ENCODE peak calls at places on chromosome 11, in nine cellular contexts. S is suprapubic skin, T is tibial nerve, K is uterus, N is K562, M is ovary, F is body of pancreas, U is IMR-90, W is GM12892. R is an unnamed sample.

GRCh38 chr11:118953265-118953664 is 2.8 kb upstream of the UPK2 start:
- DNase-seq in S (no peak), T (no peak), K (no peak), N (peak), M (no peak), F (no peak), U (peak), W (no peak), R (no peak)

GRCh38 chr11:105357764-105358163 is 218.2 kb upstream of the CARD18 start:
- DNase-seq in S (no peak), T (no peak), K (no peak), N (no peak), M (no peak), F (no peak), U (peak), W (no peak), R (no peak)

GRCh38 chr11:42536961-42537360 is 774.8 kb upstream of the API5 start:
- DNase-seq in S (no peak), T (no peak), K (no peak), N (no peak), M (no peak), F (no peak), U (no peak), W (no peak), R (no peak)

GRCh38 chr11:87239001-87239400 is 201.3 kb downstream of the TMEM135 start:
- DNase-seq in S (no peak), T (no peak), K (no peak), N (no peak), M (no peak), F (no peak), U (no peak), W (no peak), R (no peak)

GRCh38 chr11:120569903-120570302 is 58.4 kb downstream of the GRIK4 start:
- DNase-seq in S (peak), T (no peak), K (no peak), N (no peak), M (no peak), F (no peak), U (no peak), W (no peak), R (no peak)

GRCh38 chr11:34499719-34500505 is 13.7 kb downstream of the ELF5 start:
- DNase-seq in S (no peak), T (no peak), K (no peak), N (no peak), M (no peak), F (no peak), U (no peak), W (no peak), R (no peak)

GRCh38 chr11:113817162-113817561 is 37.6 kb downstream of the CLDN25 start:
- DNase-seq in S (no peak), T (no peak), K (no peak), N (no peak), M (no peak), F (no peak), U (peak), W (no peak), R (no peak)

GRCh38 chr11:65181569-65182257 is at the start of gene CAPN1:
- DNase-seq in S (peak), T (peak), K (peak), N (peak), M (peak), F (peak), U (peak), W (peak), R (peak)

GRCh38 chr11:22670803-22671202 is 4.4 kb downstream of the GAS2 start:
- DNase-seq in S (no peak), T (no peak), K (no peak), N (no peak), M (no peak), F (no peak), U (peak), W (no peak), R (no peak)

GRCh38 chr11:2445107-2445947 is 519 bp downstream of the KCNQ1 start:
- DNase-seq in S (peak), T (no peak), K (no peak), N (no peak), M (no peak), F (peak), U (no peak), W (no peak), R (peak)

GRCh38 chr11:12376259-12376971 is 956 bp upstream of the PARVA start:
- DNase-seq in S (no peak), T (peak), K (peak), N (no peak), M (peak), F (peak), U (peak), W (no peak), R (no peak)

GRCh38 chr11:12029738-12030363 is 21.4 kb upstream of the DKK3 start:
- DNase-seq in S (no peak), T (no peak), K (no peak), N (no peak), M (no peak), F (no peak), U (peak), W (no peak), R (no peak)

GRCh38 chr11:19398772-19399542 is 158.2 kb upstream of the E2F8 start:
- DNase-seq in S (no peak), T (peak), K (peak), N (no peak), M (peak), F (peak), U (peak), W (no peak), R (no peak)

GRCh38 chr11:20443596-20443995 is 56.1 kb downstream of the PRMT3 start:
- DNase-seq in S (no peak), T (no peak), K (no peak), N (peak), M (no peak), F (no peak), U (peak), W (no peak), R (no peak)

GRCh38 chr11:33028537-33028914 is 10.8 kb upstream of the TCP11L1 start:
- DNase-seq in S (no peak), T (no peak), K (no peak), N (no peak), M (no peak), F (no peak), U (no peak), W (no peak), R (no peak)

GRCh38 chr11:92306966-92307504 is 82.4 kb downstream of the FAT3 start:
- DNase-seq in S (no peak), T (no peak), K (no peak), N (no peak), M (no peak), F (no peak), U (no peak), W (no peak), R (no peak)

GRCh38 chr11:122138759-122139594 is 23.0 kb upstream of the BLID start:
- DNase-seq in S (no peak), T (no peak), K (no peak), N (no peak), M (no peak), F (no peak), U (peak), W (no peak), R (no peak)

GRCh38 chr11:7977251-7977917 is 9.8 kb upstream of the EIF3F start:
- DNase-seq in S (no peak), T (no peak), K (no peak), N (no peak), M (no peak), F (no peak), U (peak), W (no peak), R (no peak)

GRCh38 chr11:45885274-45885920 is at the start of gene MAPK8IP1:
- DNase-seq in S (no peak), T (peak), K (no peak), N (peak), M (peak), F (peak), U (no peak), W (peak), R (peak)

GRCh38 chr11:8040261-8040920 is 40.6 kb upstream of the TUB start:
- DNase-seq in S (peak), T (no peak), K (no peak), N (no peak), M (peak), F (no peak), U (no peak), W (no peak), R (peak)

GRCh38 chr11:46338988-46339666 is 8.1 kb upstream of the DGKZ start:
- DNase-seq in S (no peak), T (no peak), K (no peak), N (no peak), M (no peak), F (no peak), U (no peak), W (no peak), R (no peak)

GRCh38 chr11:9250139-9250582 is 15.0 kb downstream of the DENND5A start:
- DNase-seq in S (no peak), T (no peak), K (no peak), N (peak), M (no peak), F (no peak), U (no peak), W (peak), R (no peak)

GRCh38 chr11:16986434-16987204 is 27.6 kb downstream of the PLEKHA7 start:
- DNase-seq in S (no peak), T (no peak), K (peak), N (no peak), M (peak), F (peak), U (no peak), W (peak), R (no peak)

GRCh38 chr11:115990004-115990447 is 485.8 kb upstream of the CADM1 start:
- DNase-seq in S (no peak), T (no peak), K (no peak), N (peak), M (no peak), F (no peak), U (no peak), W (peak), R (peak)

GRCh38 chr11:128667873-128668272 is 26.0 kb upstream of the FLI1 start:
- DNase-seq in S (no peak), T (no peak), K (no peak), N (no peak), M (no peak), F (no peak), U (peak), W (no peak), R (no peak)

DNA sequence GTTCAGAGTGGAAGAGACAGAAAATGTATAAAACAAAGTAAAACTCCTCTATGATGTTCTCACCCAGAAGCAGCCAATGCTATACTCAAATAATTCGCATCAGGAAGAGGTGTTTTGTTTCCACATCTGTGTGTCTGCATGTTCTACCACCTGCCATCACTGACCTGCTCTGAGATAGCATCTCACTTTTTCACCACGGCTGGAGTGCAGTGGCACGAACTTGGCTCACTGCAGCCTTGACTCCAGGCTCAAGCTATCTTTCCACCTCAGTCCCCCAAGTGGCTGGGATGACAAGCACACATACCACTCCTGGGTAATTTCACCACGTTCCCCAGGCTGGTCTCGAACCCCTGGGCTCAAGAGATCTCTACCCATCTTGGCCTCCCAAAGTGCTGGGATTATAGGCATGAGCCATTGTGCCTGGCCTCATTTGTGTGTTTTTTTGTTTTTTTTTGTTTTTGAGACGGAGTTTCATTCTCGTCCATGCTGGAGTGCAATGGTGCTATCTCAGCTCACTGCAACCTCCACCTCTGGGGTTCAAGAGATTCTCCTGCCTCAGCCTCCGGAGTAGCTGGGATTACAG is 14.4 kb downstream of the TALDO1 start:
- DNase-seq in S (no peak), T (no peak), K (no peak), N (no peak), M (no peak), F (no peak), U (no peak), W (no peak), R (no peak)
- TF ChIP-seq POLR2A in S (no peak), T (no peak), K (no peak), N (peak), M (no peak), F (no peak), U (no peak), W (no peak), R (no peak)

DNA sequence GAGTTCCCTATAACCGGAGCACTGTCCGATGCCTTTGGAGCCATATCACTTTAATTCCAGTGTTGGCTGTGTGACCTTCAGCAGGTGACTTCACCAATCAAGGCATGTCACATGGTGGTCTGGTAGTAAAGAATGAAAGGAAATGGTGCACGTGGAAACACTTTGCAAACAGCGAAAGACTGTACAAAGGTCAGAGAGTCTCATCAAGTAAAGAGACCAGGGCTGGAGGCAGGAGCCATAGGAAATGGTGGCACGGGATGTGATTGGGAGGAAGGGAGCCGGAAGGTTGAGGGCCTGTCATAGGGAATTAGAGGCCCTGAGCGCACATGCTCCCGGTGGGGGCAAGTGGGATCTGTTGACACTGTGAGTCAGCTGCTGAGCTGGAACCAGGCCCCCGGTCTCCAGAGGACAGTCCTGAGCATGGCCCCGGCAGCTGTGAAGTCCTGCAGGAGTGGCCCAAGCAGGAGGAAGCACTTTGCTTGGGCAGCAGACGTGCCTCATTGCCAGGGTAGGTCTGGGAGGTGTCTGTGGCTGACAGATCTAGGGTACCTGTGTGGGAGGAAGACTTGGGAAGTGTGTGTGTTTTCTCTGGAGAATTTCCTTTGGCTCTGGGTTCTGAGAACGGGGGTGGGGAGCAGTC is 2.0 kb downstream of the DAGLA start:
- DNase-seq in S (no peak), T (no peak), K (no peak), N (no peak), M (no peak), F (peak), U (no peak), W (no peak), R (no peak)
- TF ChIP-seq POLR2A in S (no peak), T (no peak), K (no peak), N (no peak), M (no peak), F (no peak), U (no peak), W (no peak), R (no peak)

GRCh38 chr11:76781861-76782500 is 1.2 kb upstream of the TSKU start:
- DNase-seq in S (no peak), T (no peak), K (no peak), N (no peak), M (no peak), F (no peak), U (no peak), W (no peak), R (no peak)

GRCh38 chr11:76785513-76785912 is 2.4 kb downstream of the TSKU start:
- DNase-seq in S (no peak), T (no peak), K (no peak), N (no peak), M (no peak), F (no peak), U (no peak), W (no peak), R (no peak)

GRCh38 chr11:76782526-76783293 is 446 bp upstream of the TSKU start:
- DNase-seq in S (peak), T (peak), K (peak), N (peak), M (peak), F (peak), U (peak), W (peak), R (peak)

GRCh38 chr11:76783901-76784813 is 1.0 kb downstream of the TSKU start:
- DNase-seq in S (peak), T (no peak), K (peak), N (peak), M (peak), F (peak), U (peak), W (no peak), R (peak)

GRCh38 chr11:76783294-76783900 is at the start of gene TSKU:
- DNase-seq in S (no peak), T (no peak), K (peak), N (no peak), M (no peak), F (no peak), U (no peak), W (no peak), R (no peak)
- TF ChIP-seq POLR2A in S (no peak), T (peak), K (no peak), N (no peak), M (no peak), F (peak), U (peak), W (no peak), R (peak)

GRCh38 chr11:130211781-130212401 is 52.3 kb downstream of the ST14 start:
- DNase-seq in S (peak), T (no peak), K (no peak), N (no peak), M (peak), F (peak), U (no peak), W (no peak), R (no peak)
- TF ChIP-seq POLR2A in S (no peak), T (no peak), K (no peak), N (no peak), M (no peak), F (no peak), U (no peak), W (no peak), R (no peak)

GRCh38 chr11:15969701-15970329 is 386.5 kb downstream of the SOX6 start:
- DNase-seq in S (no peak), T (no peak), K (no peak), N (no peak), M (no peak), F (no peak), U (peak), W (no peak), R (no peak)

GRCh38 chr11:15967966-15968365 is 388.4 kb downstream of the SOX6 start:
- DNase-seq in S (no peak), T (no peak), K (no peak), N (no peak), M (no peak), F (no peak), U (peak), W (no peak), R (no peak)

GRCh38 chr11:15968461-15969130 is 387.8 kb downstream of the SOX6 start:
- DNase-seq in S (no peak), T (no peak), K (no peak), N (no peak), M (no peak), F (no peak), U (no peak), W (no peak), R (no peak)

GRCh38 chr11:15970506-15971214 is 385.7 kb downstream of the SOX6 start:
- DNase-seq in S (no peak), T (no peak), K (no peak), N (peak), M (no peak), F (no peak), U (no peak), W (no peak), R (no peak)

DNA sequence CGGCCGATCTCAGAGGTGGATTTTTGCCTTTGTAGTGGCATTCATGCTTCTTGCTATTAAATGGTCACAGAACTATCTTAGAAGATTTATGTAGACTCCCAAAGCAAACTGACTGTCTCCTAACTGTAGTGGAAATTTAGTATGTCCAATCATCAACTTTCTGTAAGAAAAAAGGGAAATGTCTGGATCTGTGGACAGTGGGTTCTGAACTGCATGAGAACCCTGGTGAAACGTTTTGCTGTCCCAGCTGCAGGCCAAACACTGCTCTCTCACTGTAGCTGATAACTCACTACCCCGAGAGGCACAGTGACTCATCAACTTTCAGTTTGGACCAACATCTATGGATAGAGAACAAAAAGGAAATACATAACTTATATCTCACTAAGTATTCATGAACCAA is 387.1 kb downstream of the SOX6 start:
- DNase-seq in S (no peak), T (peak), K (peak), N (peak), M (peak), F (peak), U (peak), W (no peak), R (no peak)
- TF ChIP-seq POLR2A in S (no peak), T (no peak), K (no peak), N (peak), M (no peak), F (no peak), U (no peak), W (no peak), R (peak)

GRCh38 chr11:95790123-95790932 is at the start of gene CEP57:
- DNase-seq in S (peak), T (peak), K (peak), N (peak), M (peak), F (peak), U (peak), W (peak), R (peak)
- TF ChIP-seq POLR2A in S (peak), T (peak), K (peak), N (peak), M (peak), F (peak), U (peak), W (no peak), R (peak)

GRCh38 chr11:110711776-110712642 is at the start of gene ARHGAP20:
- DNase-seq in S (peak), T (peak), K (peak), N (peak), M (peak), F (peak), U (peak), W (peak), R (peak)
- TF ChIP-seq POLR2A in S (no peak), T (peak), K (peak), N (no peak), M (no peak), F (no peak), U (no peak), W (no peak), R (no peak)

GRCh38 chr11:125778728-125779127 is at the start of gene PATE2:
- DNase-seq in S (no peak), T (no peak), K (no peak), N (no peak), M (no peak), F (no peak), U (no peak), W (no peak), R (no peak)
- TF ChIP-seq POLR2A in S (no peak), T (no peak), K (no peak), N (no peak), M (no peak), F (no peak), U (no peak), W (no peak), R (no peak)

GRCh38 chr11:125092669-125093068 is 18.8 kb downstream of the TMEM218 start:
- DNase-seq in S (no peak), T (no peak), K (no peak), N (no peak), M (no peak), F (no peak), U (no peak), W (no peak), R (no peak)

GRCh38 chr11:125091247-125091876 is 20.1 kb downstream of the TMEM218 start:
- DNase-seq in S (no peak), T (no peak), K (no peak), N (peak), M (peak), F (no peak), U (peak), W (no peak), R (no peak)

GRCh38 chr11:125091877-125092664 is 19.4 kb downstream of the TMEM218 start:
- DNase-seq in S (no peak), T (no peak), K (no peak), N (no peak), M (peak), F (no peak), U (no peak), W (no peak), R (no peak)

GRCh38 chr11:125088576-125089455 is 22.6 kb downstream of the TMEM218 start:
- DNase-seq in S (no peak), T (no peak), K (no peak), N (no peak), M (peak), F (no peak), U (no peak), W (no peak), R (no peak)

GRCh38 chr11:125090816-125091215 is 20.6 kb downstream of the TMEM218 start:
- DNase-seq in S (no peak), T (no peak), K (no peak), N (no peak), M (no peak), F (no peak), U (no peak), W (no peak), R (no peak)
- TF ChIP-seq POLR2A in S (no peak), T (no peak), K (no peak), N (no peak), M (no peak), F (no peak), U (no peak), W (no peak), R (no peak)